ENCODE peak calls at places on chromosomes 3 and 15, in seven cellular contexts. W is endothelial cell of umbilical vein, J is A673, D is Peyer's patch, P is left lung, Z is dorsolateral prefrontal cortex, I is ovary. V is an unnamed sample.

GRCh38 chr15:98805434-98806274 is 157.3 kb downstream of the IGF1R start:
- DNase-seq in W (no peak), J (peak), D (no peak), P (no peak), Z (no peak), I (no peak), V (no peak)

GRCh38 chr3:142999881-143000280 is 1.5 kb upstream of the U2SURP start:
- DNase-seq in W (no peak), J (no peak), D (no peak), P (no peak), Z (no peak), I (no peak), V (no peak)

GRCh38 chr15:73051402-73051810 is 857 bp upstream of the NEO1 start:
- DNase-seq in W (no peak), J (peak), D (peak), P (peak), Z (peak), I (peak), V (peak)

GRCh38 chr3:129311054-129311902 is 32.6 kb downstream of the HMCES start:
- DNase-seq in W (no peak), J (no peak), D (no peak), P (no peak), Z (no peak), I (no peak), V (no peak)

GRCh38 chr15:93151488-93151887 is 62.5 kb upstream of the RGMA start:
- DNase-seq in W (no peak), J (no peak), D (no peak), P (no peak), Z (no peak), I (no peak), V (no peak)

GRCh38 chr3:17424137-17424536 is 318.3 kb downstream of the TBC1D5 start:
- DNase-seq in W (no peak), J (no peak), D (no peak), P (no peak), Z (no peak), I (no peak), V (no peak)

GRCh38 chr3:123953735-123954134 is 7.3 kb downstream of the CCDC14 start:
- DNase-seq in W (no peak), J (no peak), D (no peak), P (no peak), Z (no peak), I (no peak), V (no peak)

GRCh38 chr15:45425135-45425534 is 46.8 kb upstream of the GATM start:
- DNase-seq in W (peak), J (peak), D (no peak), P (no peak), Z (no peak), I (no peak), V (no peak)

GRCh38 chr15:95910643-95911212 is 419.8 kb upstream of the NR2F2 start:
- DNase-seq in W (no peak), J (no peak), D (no peak), P (no peak), Z (no peak), I (no peak), V (no peak)

GRCh38 chr15:65579762-65580161 is 31.2 kb downstream of the INTS14 start:
- DNase-seq in W (no peak), J (no peak), D (no peak), P (no peak), Z (no peak), I (no peak), V (no peak)

GRCh38 chr3:120561251-120562045 is 34.7 kb upstream of the NDUFB4 start:
- DNase-seq in W (peak), J (peak), D (peak), P (peak), Z (peak), I (peak), V (peak)

GRCh38 chr3:195916291-195916690 is 7.9 kb upstream of the TNK2 start:
- DNase-seq in W (no peak), J (no peak), D (peak), P (no peak), Z (peak), I (no peak), V (no peak)

GRCh38 chr15:54066403-54066802 is 88.2 kb downstream of the UNC13C start:
- DNase-seq in W (no peak), J (no peak), D (no peak), P (no peak), Z (no peak), I (no peak), V (no peak)

GRCh38 chr3:45178131-45179023 is 32.2 kb upstream of the CDCP1 start:
- DNase-seq in W (no peak), J (no peak), D (no peak), P (no peak), Z (no peak), I (no peak), V (peak)

GRCh38 chr3:10012106-10012505 is 14.1 kb upstream of the FANCD2 start:
- DNase-seq in W (no peak), J (no peak), D (peak), P (no peak), Z (no peak), I (no peak), V (no peak)

GRCh38 chr3:37163262-37164020 is 10.9 kb downstream of the LRRFIP2 start:
- DNase-seq in W (peak), J (peak), D (no peak), P (no peak), Z (no peak), I (no peak), V (no peak)

GRCh38 chr3:128170866-128171516 is 17.7 kb downstream of the EEFSEC start:
- DNase-seq in W (peak), J (peak), D (peak), P (no peak), Z (peak), I (peak), V (peak)

GRCh38 chr15:40603935-40604334 is 9.9 kb downstream of the KNL1 start:
- DNase-seq in W (no peak), J (no peak), D (no peak), P (no peak), Z (no peak), I (no peak), V (no peak)

GRCh38 chr15:42358141-42358540 is 1.2 kb upstream of the CAPN3 start:
- DNase-seq in W (no peak), J (no peak), D (no peak), P (no peak), Z (no peak), I (no peak), V (no peak)

GRCh38 chr15:42359990-42360389 is 689 bp downstream of the CAPN3 start:
- DNase-seq in W (no peak), J (no peak), D (no peak), P (no peak), Z (no peak), I (no peak), V (no peak)

GRCh38 chr15:42363487-42363886 is 4.2 kb downstream of the CAPN3 start:
- DNase-seq in W (no peak), J (no peak), D (no peak), P (no peak), Z (no peak), I (no peak), V (no peak)

GRCh38 chr15:42359249-42359648 is at the start of gene CAPN3:
- DNase-seq in W (no peak), J (no peak), D (no peak), P (no peak), Z (no peak), I (no peak), V (no peak)

GRCh38 chr15:42360535-42361112 is 1.3 kb downstream of the CAPN3 start:
- DNase-seq in W (no peak), J (no peak), D (no peak), P (no peak), Z (no peak), I (no peak), V (no peak)
- H3K27ac ChIP-seq in W (no peak), J (no peak), D (no peak), P (no peak), Z (no peak), I (no peak), V (no peak)

GRCh38 chr3:156536524-156537316 is 18.2 kb downstream of the SSR3 start:
- DNase-seq in W (no peak), J (no peak), D (no peak), P (no peak), Z (no peak), I (no peak), V (no peak)

GRCh38 chr3:156547637-156548036 is 7.3 kb downstream of the SSR3 start:
- DNase-seq in W (peak), J (no peak), D (no peak), P (no peak), Z (no peak), I (no peak), V (no peak)

GRCh38 chr3:156539802-156540201 is 15.1 kb downstream of the SSR3 start:
- DNase-seq in W (no peak), J (no peak), D (no peak), P (no peak), Z (no peak), I (no peak), V (no peak)

GRCh38 chr3:156543043-156543555 is 11.8 kb downstream of the SSR3 start:
- DNase-seq in W (peak), J (peak), D (no peak), P (no peak), Z (no peak), I (no peak), V (no peak)

DNA sequence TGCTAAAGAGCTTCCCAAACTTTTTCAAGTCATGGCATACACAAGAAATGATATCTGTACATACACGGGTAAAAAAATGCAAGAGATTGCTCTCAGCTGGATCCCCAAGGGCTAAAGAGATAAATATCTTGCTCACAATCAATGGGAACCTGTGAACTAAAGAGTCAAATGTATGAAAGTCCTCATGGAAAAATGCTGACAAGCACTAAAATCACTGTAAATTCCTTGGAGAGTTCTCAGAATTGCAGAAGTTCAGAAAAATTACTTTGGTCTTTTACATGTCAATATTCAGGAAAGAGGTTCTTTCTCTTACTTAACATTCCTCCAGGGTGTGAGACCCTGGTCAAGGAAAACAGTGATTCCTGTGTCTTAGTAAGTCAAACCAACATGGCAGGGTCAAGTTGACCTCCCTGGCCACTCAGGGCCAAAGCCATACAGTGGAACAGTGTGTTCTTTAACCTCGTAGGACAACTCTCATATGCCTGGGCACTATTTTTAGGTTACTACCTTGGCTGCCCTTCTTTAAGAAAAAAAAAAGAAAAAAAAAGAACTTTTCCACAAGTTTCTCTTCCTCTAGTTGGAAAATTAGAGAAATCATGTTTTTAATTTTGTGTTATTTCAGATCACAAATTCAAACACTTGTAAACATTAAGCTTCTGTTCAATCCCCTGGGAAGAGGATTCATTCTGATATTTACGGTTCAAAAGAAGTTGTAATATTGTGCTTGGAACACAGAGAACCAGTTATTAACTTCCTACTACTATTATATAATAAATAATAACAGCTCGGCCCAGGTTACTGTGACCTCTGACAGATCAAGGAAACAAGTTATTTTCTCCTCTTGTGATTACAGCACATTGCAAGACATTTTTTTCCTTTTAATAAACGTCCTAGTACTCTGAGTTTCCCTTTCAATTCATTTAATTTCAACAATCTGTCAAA is 12.5 kb downstream of the SSR3 start:
- DNase-seq in W (no peak), J (no peak), D (no peak), P (no peak), Z (no peak), I (peak), V (peak)
- H3K27ac ChIP-seq in W (peak), J (peak), D (no peak), P (no peak), Z (peak), I (no peak), V (peak)

GRCh38 chr3:114417265-114417664 is 123.4 kb downstream of the TIGIT start:
- DNase-seq in W (no peak), J (no peak), D (no peak), P (no peak), Z (no peak), I (no peak), V (no peak)
- H3K27ac ChIP-seq in W (no peak), J (peak), D (no peak), P (peak), Z (no peak), I (peak), V (peak)

GRCh38 chr3:178260887-178261286 is 275.3 kb upstream of the KCNMB2 start:
- DNase-seq in W (peak), J (no peak), D (no peak), P (no peak), Z (no peak), I (peak), V (no peak)
- H3K27ac ChIP-seq in W (no peak), J (no peak), D (no peak), P (no peak), Z (no peak), I (no peak), V (no peak)

GRCh38 chr15:101318147-101318809 is 23.2 kb upstream of the SNRPA1 start:
- DNase-seq in W (no peak), J (no peak), D (peak), P (no peak), Z (peak), I (no peak), V (no peak)
- H3K27ac ChIP-seq in W (no peak), J (no peak), D (no peak), P (no peak), Z (no peak), I (no peak), V (no peak)